ENCODE peak calls at places on chromosomes 12 and 14, in five cellular contexts. One of them, this sample, is unnamed. For H3K4me1, the result is how much of the 10 kb centered on the place peaks cover.

GRCh38 chr12:21823581-21823980 is 49.1 kb upstream of the KCNJ8 start:
- DNase-seq in adrenal gland: no peak
- DNase-seq in astrocyte: peak
- DNase-seq in colonic mucosa: no peak
- DNase-seq in PC-3: no peak
- DNase-seq in this sample: no peak

GRCh38 chr14:26855051-26855753 is 257.4 kb upstream of the NOVA1 start:
- DNase-seq in adrenal gland: no peak
- DNase-seq in astrocyte: peak
- DNase-seq in colonic mucosa: no peak
- DNase-seq in PC-3: peak
- DNase-seq in this sample: no peak

GRCh38 chr12:121955258-121956040 is 37.1 kb downstream of the CFAP251 start:
- DNase-seq in adrenal gland: no peak
- DNase-seq in astrocyte: no peak
- DNase-seq in colonic mucosa: no peak
- DNase-seq in PC-3: peak
- DNase-seq in this sample: peak

GRCh38 chr14:22808388-22809209 is 6.6 kb downstream of the SLC7A7 start:
- DNase-seq in adrenal gland: no peak
- DNase-seq in astrocyte: no peak
- DNase-seq in colonic mucosa: no peak
- DNase-seq in PC-3: no peak
- DNase-seq in this sample: no peak

GRCh38 chr14:77141592-77142288 is at the start of gene ZDHHC22:
- DNase-seq in adrenal gland: no peak
- DNase-seq in astrocyte: no peak
- DNase-seq in colonic mucosa: no peak
- DNase-seq in PC-3: no peak
- DNase-seq in this sample: no peak

GRCh38 chr12:130280226-130280625 is 57.5 kb upstream of the PIWIL1 start:
- DNase-seq in adrenal gland: no peak
- DNase-seq in astrocyte: no peak
- DNase-seq in colonic mucosa: no peak
- DNase-seq in PC-3: no peak
- DNase-seq in this sample: no peak

GRCh38 chr12:25829192-25829591 is 129.3 kb upstream of the RASSF8 start:
- DNase-seq in adrenal gland: no peak
- DNase-seq in astrocyte: peak
- DNase-seq in colonic mucosa: no peak
- DNase-seq in PC-3: peak
- DNase-seq in this sample: peak

GRCh38 chr14:91897121-91897701 is 29.9 kb upstream of the TC2N start:
- DNase-seq in adrenal gland: peak
- DNase-seq in astrocyte: peak
- DNase-seq in colonic mucosa: no peak
- DNase-seq in PC-3: peak
- DNase-seq in this sample: peak

GRCh38 chr14:73829526-73830431 is 21.9 kb upstream of the PTGR2 start:
- DNase-seq in adrenal gland: peak
- DNase-seq in astrocyte: peak
- DNase-seq in colonic mucosa: no peak
- DNase-seq in PC-3: peak
- DNase-seq in this sample: peak

GRCh38 chr14:101049942-101050341 is 146.4 kb upstream of the RTL1 start:
- DNase-seq in adrenal gland: no peak
- DNase-seq in astrocyte: no peak
- DNase-seq in colonic mucosa: no peak
- DNase-seq in PC-3: no peak
- DNase-seq in this sample: no peak

GRCh38 chr12:29783773-29784666 is at the start of gene TMTC1:
- DNase-seq in adrenal gland: peak
- DNase-seq in astrocyte: peak
- DNase-seq in colonic mucosa: peak
- DNase-seq in PC-3: peak
- DNase-seq in this sample: peak

GRCh38 chr12:40331886-40332285 is 107.1 kb downstream of the LRRK2 start:
- DNase-seq in adrenal gland: no peak
- DNase-seq in astrocyte: no peak
- DNase-seq in colonic mucosa: no peak
- DNase-seq in PC-3: no peak
- DNase-seq in this sample: no peak

GRCh38 chr12:122481861-122482260 is 18.9 kb downstream of the ZCCHC8 start:
- DNase-seq in adrenal gland: no peak
- DNase-seq in astrocyte: peak
- DNase-seq in colonic mucosa: no peak
- DNase-seq in PC-3: no peak
- DNase-seq in this sample: peak

GRCh38 chr14:48023881-48024280 is 348.5 kb upstream of the MDGA2 start:
- DNase-seq in adrenal gland: no peak
- DNase-seq in astrocyte: no peak
- DNase-seq in colonic mucosa: no peak
- DNase-seq in PC-3: no peak
- DNase-seq in this sample: no peak

GRCh38 chr12:118356809-118357326 is 15.8 kb downstream of the TAOK3 start:
- DNase-seq in adrenal gland: no peak
- DNase-seq in astrocyte: peak
- DNase-seq in colonic mucosa: no peak
- DNase-seq in PC-3: peak
- DNase-seq in this sample: peak

GRCh38 chr12:48118491-48118890 is 673 bp upstream of the PFKM start:
- DNase-seq in adrenal gland: no peak
- DNase-seq in astrocyte: no peak
- DNase-seq in colonic mucosa: no peak
- DNase-seq in PC-3: peak
- DNase-seq in this sample: no peak

GRCh38 chr12:25241171-25242020 is 9.3 kb downstream of the KRAS start:
- DNase-seq in adrenal gland: no peak
- DNase-seq in astrocyte: peak
- DNase-seq in colonic mucosa: no peak
- DNase-seq in PC-3: peak
- DNase-seq in this sample: peak

GRCh38 chr12:67498981-67499380 is 149.6 kb upstream of the DYRK2 start:
- DNase-seq in adrenal gland: no peak
- DNase-seq in astrocyte: no peak
- DNase-seq in colonic mucosa: no peak
- DNase-seq in PC-3: no peak
- DNase-seq in this sample: no peak

GRCh38 chr14:79758985-79759384 is 452.3 kb downstream of the DIO2 start:
- DNase-seq in adrenal gland: no peak
- DNase-seq in astrocyte: no peak
- DNase-seq in colonic mucosa: no peak
- DNase-seq in PC-3: no peak
- DNase-seq in this sample: no peak

GRCh38 chr14:92549096-92549852 is 35.7 kb downstream of the RIN3 start:
- DNase-seq in adrenal gland: peak
- DNase-seq in astrocyte: no peak
- DNase-seq in colonic mucosa: no peak
- DNase-seq in PC-3: no peak
- DNase-seq in this sample: no peak

GRCh38 chr12:131340616-131341210 is 370.2 kb upstream of the SFSWAP start:
- DNase-seq in adrenal gland: no peak
- DNase-seq in astrocyte: no peak
- DNase-seq in colonic mucosa: no peak
- DNase-seq in PC-3: no peak
- DNase-seq in this sample: no peak

GRCh38 chr14:101371691-101372493 is 189.4 kb upstream of the DIO3 start:
- DNase-seq in adrenal gland: no peak
- DNase-seq in astrocyte: no peak
- DNase-seq in colonic mucosa: no peak
- DNase-seq in PC-3: no peak
- DNase-seq in this sample: no peak

GRCh38 chr14:51828017-51828797 is 32.2 kb upstream of the GNG2 start:
- DNase-seq in adrenal gland: peak
- DNase-seq in astrocyte: peak
- DNase-seq in colonic mucosa: no peak
- DNase-seq in PC-3: peak
- DNase-seq in this sample: peak

GRCh38 chr14:44404021-44404420 is 103.1 kb downstream of the FSCB start:
- DNase-seq in adrenal gland: no peak
- DNase-seq in astrocyte: peak
- DNase-seq in colonic mucosa: no peak
- DNase-seq in PC-3: peak
- DNase-seq in this sample: no peak

GRCh38 chr14:51908086-51908485 is 47.7 kb downstream of the GNG2 start:
- DNase-seq in adrenal gland: no peak
- DNase-seq in astrocyte: no peak
- DNase-seq in colonic mucosa: no peak
- DNase-seq in PC-3: no peak
- DNase-seq in this sample: peak

GRCh38 chr14:75566321-75566720 is 12.1 kb upstream of the FLVCR2 start:
- DNase-seq in adrenal gland: no peak
- DNase-seq in astrocyte: no peak
- DNase-seq in colonic mucosa: no peak
- DNase-seq in PC-3: peak
- DNase-seq in this sample: no peak

GRCh38 chr14:77037338-77037782 is 8.9 kb upstream of the IRF2BPL start:
- DNase-seq in adrenal gland: no peak
- DNase-seq in astrocyte: no peak
- DNase-seq in colonic mucosa: no peak
- DNase-seq in PC-3: no peak
- DNase-seq in this sample: no peak

GRCh38 chr14:70753518-70753953 is 55.8 kb downstream of the MAP3K9 start:
- DNase-seq in adrenal gland: no peak
- DNase-seq in astrocyte: no peak
- DNase-seq in colonic mucosa: peak
- DNase-seq in PC-3: peak
- DNase-seq in this sample: no peak

DNA sequence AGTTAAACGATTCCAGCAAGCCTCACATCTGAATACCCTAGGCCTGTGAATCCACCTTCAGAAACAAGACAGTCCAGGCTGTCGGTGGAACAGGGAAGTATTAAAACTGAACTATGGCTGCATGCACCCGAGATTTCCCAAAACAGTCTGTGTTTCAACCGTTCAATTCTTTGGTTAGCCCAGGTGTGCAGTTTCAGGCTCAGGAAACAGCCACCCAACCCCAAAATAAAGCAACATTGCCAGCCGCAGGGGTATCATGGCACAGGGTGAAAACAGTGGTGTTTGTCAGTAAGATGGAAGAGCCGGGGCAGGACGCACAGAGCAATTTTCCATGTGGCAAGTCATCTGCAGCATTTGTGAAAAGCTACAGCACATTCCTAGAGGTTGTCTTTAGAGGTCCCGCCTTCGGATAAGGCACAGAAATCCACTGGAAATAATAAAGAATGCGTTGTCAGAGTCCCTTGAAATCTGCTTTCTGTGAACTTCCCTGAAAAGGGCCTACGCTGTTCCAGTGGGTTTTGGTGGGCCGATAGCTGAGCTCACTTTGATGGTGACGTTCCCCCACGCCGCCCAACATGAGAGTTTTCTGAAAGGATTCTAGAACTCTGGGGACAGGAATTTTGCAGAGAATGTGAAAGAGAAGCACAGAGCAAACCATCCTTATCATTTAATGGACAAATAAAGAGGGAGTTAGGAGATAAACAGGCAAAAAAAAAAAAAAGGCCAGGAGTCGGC is 84.9 kb downstream of the BCL11B start:
- DNase-seq in adrenal gland: no peak
- DNase-seq in astrocyte: no peak
- DNase-seq in colonic mucosa: no peak
- DNase-seq in PC-3: no peak
- DNase-seq in this sample: no peak
- H3K4me1 ChIP-seq in adrenal gland: under half
- H3K4me1 ChIP-seq in astrocyte: under half
- H3K4me1 ChIP-seq in colonic mucosa: under half
- H3K4me1 ChIP-seq in PC-3: under half
- H3K4me1 ChIP-seq in this sample: under half

GRCh38 chr14:30417121-30417520 is 141.8 kb upstream of the G2E3 start:
- DNase-seq in adrenal gland: no peak
- DNase-seq in astrocyte: no peak
- DNase-seq in colonic mucosa: no peak
- DNase-seq in PC-3: peak
- DNase-seq in this sample: no peak
- H3K27ac ChIP-seq in adrenal gland: no peak
- H3K27ac ChIP-seq in astrocyte: no peak
- H3K27ac ChIP-seq in colonic mucosa: no peak
- H3K27ac ChIP-seq in PC-3: no peak
- H3K27ac ChIP-seq in this sample: no peak

GRCh38 chr14:105937253-105938054 is 411.1 kb downstream of the TMEM121 start:
- DNase-seq in adrenal gland: peak
- DNase-seq in astrocyte: no peak
- DNase-seq in colonic mucosa: peak
- DNase-seq in PC-3: no peak
- DNase-seq in this sample: no peak

GRCh38 chr14:105939810-105940508 is 413.6 kb downstream of the TMEM121 start:
- DNase-seq in adrenal gland: peak
- DNase-seq in astrocyte: no peak
- DNase-seq in colonic mucosa: peak
- DNase-seq in PC-3: no peak
- DNase-seq in this sample: no peak

GRCh38 chr14:105938055-105938863 is 411.9 kb downstream of the TMEM121 start:
- DNase-seq in adrenal gland: peak
- DNase-seq in astrocyte: no peak
- DNase-seq in colonic mucosa: peak
- DNase-seq in PC-3: no peak
- DNase-seq in this sample: no peak

GRCh38 chr14:105940534-105941225 is 414.3 kb downstream of the TMEM121 start:
- DNase-seq in adrenal gland: peak
- DNase-seq in astrocyte: no peak
- DNase-seq in colonic mucosa: peak
- DNase-seq in PC-3: no peak
- DNase-seq in this sample: no peak

DNA sequence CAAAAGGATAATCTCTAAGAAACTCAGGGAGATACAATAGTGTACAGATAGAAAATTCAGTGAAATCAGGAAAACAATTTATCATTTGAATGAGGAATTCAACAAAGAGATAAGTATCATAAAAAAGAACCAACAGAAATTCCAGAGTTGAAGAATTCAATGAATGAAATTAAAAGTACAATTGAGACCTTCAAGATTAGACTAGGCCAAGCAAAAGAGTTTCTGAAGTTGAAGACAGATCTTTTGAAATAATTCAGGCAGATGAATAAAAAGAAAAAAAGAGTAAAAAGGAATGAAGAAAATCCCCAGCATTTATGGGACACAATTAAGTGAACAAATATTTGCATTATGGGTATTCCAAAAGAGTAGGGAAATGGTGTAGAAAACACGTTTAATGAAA is 412.6 kb downstream of the TMEM121 start:
- DNase-seq in adrenal gland: no peak
- DNase-seq in astrocyte: no peak
- DNase-seq in colonic mucosa: no peak
- DNase-seq in PC-3: no peak
- DNase-seq in this sample: no peak
- H3K4me1 ChIP-seq in adrenal gland: under half
- H3K4me1 ChIP-seq in astrocyte: under half
- H3K4me1 ChIP-seq in colonic mucosa: under half
- H3K4me1 ChIP-seq in PC-3: under half
- H3K4me1 ChIP-seq in this sample: under half

GRCh38 chr14:36579001-36579555 is 3.3 kb downstream of the NKX2-8 start:
- DNase-seq in adrenal gland: no peak
- DNase-seq in astrocyte: no peak
- DNase-seq in colonic mucosa: no peak
- DNase-seq in PC-3: no peak
- DNase-seq in this sample: no peak
- H3K27ac ChIP-seq in adrenal gland: no peak
- H3K27ac ChIP-seq in astrocyte: no peak
- H3K27ac ChIP-seq in colonic mucosa: no peak
- H3K27ac ChIP-seq in PC-3: no peak
- H3K27ac ChIP-seq in this sample: no peak

GRCh38 chr14:35999264-35999663 is 173.1 kb downstream of the BRMS1L start:
- DNase-seq in adrenal gland: no peak
- DNase-seq in astrocyte: no peak
- DNase-seq in colonic mucosa: no peak
- DNase-seq in PC-3: no peak
- DNase-seq in this sample: no peak
- H3K4me1 ChIP-seq in adrenal gland: under half
- H3K4me1 ChIP-seq in astrocyte: under half
- H3K4me1 ChIP-seq in colonic mucosa: under half
- H3K4me1 ChIP-seq in PC-3: under half
- H3K4me1 ChIP-seq in this sample: under half